ENCODE peak calls at places on chromosomes 7 and 10, in six cellular contexts. E, A, N, H, K and D are unnamed samples.

GRCh38 chr10:90047243-90047729 is 345.9 kb downstream of the KIF20B start:
- DNase-seq in N (no peak), E (no peak), H (no peak), K (peak), A (no peak), D (no peak)

GRCh38 chr7:106890952-106891351 is 25.9 kb downstream of the PIK3CG start:
- DNase-seq in E (no peak), N (no peak), K (no peak), H (no peak), A (no peak), D (no peak)

GRCh38 chr7:23913016-23913415 is 203.0 kb downstream of the STK31 start:
- DNase-seq in E (no peak), N (no peak), A (no peak), H (no peak), K (no peak), D (peak)

GRCh38 chr10:68598978-68599753 is 39.0 kb downstream of the TET1 start:
- DNase-seq in E (no peak), N (peak), H (no peak), K (peak), A (no peak), D (peak)

GRCh38 chr10:6743291-6743849 is 163.3 kb upstream of the PRKCQ start:
- DNase-seq in E (no peak), H (peak), K (no peak), N (no peak), A (no peak), D (no peak)

GRCh38 chr10:3482200-3482993 is 302.6 kb downstream of the KLF6 start:
- DNase-seq in A (peak), N (no peak), K (peak), H (peak), E (no peak), D (no peak)

GRCh38 chr10:118596426-118597124 is 1.1 kb upstream of the PRLHR start:
- DNase-seq in A (no peak), K (no peak), H (no peak), N (peak), E (no peak), D (no peak)

GRCh38 chr10:124048371-124049290 is 44.8 kb downstream of the CHST15 start:
- DNase-seq in E (no peak), N (no peak), K (no peak), H (no peak), A (no peak), D (no peak)

GRCh38 chr7:123417580-123417979 is 116.8 kb downstream of the IQUB start:
- DNase-seq in N (no peak), A (no peak), H (no peak), K (no peak), E (no peak), D (no peak)

GRCh38 chr10:131686781-131687419 is 213.9 kb upstream of the PPP2R2D start:
- DNase-seq in H (no peak), K (no peak), E (no peak), A (no peak), N (no peak), D (peak)

GRCh38 chr10:72337722-72338121 is 17.0 kb downstream of the DNAJB12 start:
- DNase-seq in K (no peak), H (no peak), A (no peak), N (no peak), E (no peak), D (no peak)

GRCh38 chr7:35334511-35334910 is 80.6 kb upstream of the TBX20 start:
- DNase-seq in K (no peak), H (no peak), A (no peak), N (no peak), E (no peak), D (no peak)

GRCh38 chr10:97031459-97031858 is 154.3 kb downstream of the SLIT1 start:
- DNase-seq in K (no peak), E (no peak), H (no peak), N (no peak), A (no peak), D (no peak)

GRCh38 chr10:102869290-102870198 is at the start of gene AS3MT:
- DNase-seq in E (no peak), H (peak), N (peak), K (no peak), A (no peak), D (peak)

GRCh38 chr10:43125881-43126731 is 12.1 kb upstream of the CSGALNACT2 start:
- DNase-seq in A (no peak), N (no peak), H (no peak), E (no peak), K (no peak), D (no peak)

GRCh38 chr10:3136763-3137611 is 35.6 kb downstream of the PITRM1 start:
- DNase-seq in H (no peak), K (no peak), A (peak), E (no peak), N (no peak), D (peak)

GRCh38 chr10:124619195-124619594 is 125.0 kb downstream of the FAM53B start:
- DNase-seq in N (no peak), E (no peak), K (peak), A (no peak), H (no peak), D (no peak)

GRCh38 chr10:15824498-15824897 is 35.8 kb downstream of the MINDY3 start:
- DNase-seq in H (peak), A (no peak), N (no peak), K (no peak), E (no peak), D (no peak)

GRCh38 chr10:46283217-46283944 is 3.4 kb upstream of the ANTXRL start:
- DNase-seq in N (no peak), A (no peak), K (no peak), H (no peak), E (no peak), D (no peak)

GRCh38 chr10:99467236-99467999 is 37.0 kb upstream of the GOT1 start:
- DNase-seq in A (no peak), K (no peak), E (no peak), H (no peak), N (no peak), D (no peak)

GRCh38 chr7:575425-576366 is 56.0 kb upstream of the PDGFA start:
- DNase-seq in A (no peak), H (no peak), N (no peak), K (no peak), E (no peak), D (no peak)

GRCh38 chr10:75281980-75282379 is 46.2 kb upstream of the COMTD1 start:
- DNase-seq in N (no peak), K (no peak), A (no peak), H (no peak), E (no peak), D (no peak)